ENCODE peak calls at places on chromosomes 2 and 18, in five cellular contexts. Q is sigmoid colon, M is heart left ventricle, C is spleen, T is uterus. Y is an unnamed sample.
A peak's percentile ranks its signal among the peaks of the same experiment; 100 is the strongest.

GRCh38 chr2:222622900-222623299 is 33.0 kb downstream of the FARSB start:
- DNase-seq in T (no peak), Q (no peak), C (no peak), M (no peak), Y (no peak)

GRCh38 chr2:129957891-129958290 is 21.6 kb upstream of the RAB6C start:
- DNase-seq in C (no peak), T (no peak), M (no peak), Q (no peak), Y (no peak)

GRCh38 chr2:39541011-39541930 is 104.2 kb upstream of the MAP4K3 start:
- DNase-seq in M (no peak), Q (no peak), C (no peak), T (no peak), Y (no peak)

GRCh38 chr18:48263913-48264506 is 145.2 kb downstream of the ZBTB7C start:
- DNase-seq in T (no peak), Q (no peak), C (no peak), M (no peak), Y (no peak)

GRCh38 chr2:99648115-99648850 is 158.5 kb upstream of the REV1 start:
- DNase-seq in C (no peak), M (no peak), Q (no peak), T (peak; percentile 33), Y (no peak)

GRCh38 chr18:65975536-65975935 is 224.7 kb downstream of the CDH7 start:
- DNase-seq in T (no peak), Q (no peak), M (no peak), C (no peak), Y (no peak)

GRCh38 chr2:40243581-40243980 is 208.3 kb downstream of the SLC8A1 start:
- DNase-seq in Q (no peak), M (no peak), T (no peak), C (no peak), Y (no peak)

GRCh38 chr2:145957929-145958328 is 1438.0 kb upstream of the ZEB2 start:
- DNase-seq in M (no peak), T (no peak), C (no peak), Q (no peak), Y (no peak)

GRCh38 chr2:208586516-208586915 is 179.9 kb downstream of the PTH2R start:
- DNase-seq in T (no peak), M (no peak), Q (no peak), C (no peak), Y (no peak)

GRCh38 chr2:15653806-15654726 is 62.4 kb downstream of the DDX1 start:
- DNase-seq in Q (no peak), C (no peak), T (no peak), M (no peak), Y (no peak)

GRCh38 chr2:153478289-153479261 is at the start of gene RPRM:
- DNase-seq in C (peak; percentile 90), M (peak; percentile 73), Q (peak; percentile 93), T (peak; percentile 89), Y (no peak)

GRCh38 chr18:7856733-7857132 is 289.6 kb downstream of the PTPRM start:
- DNase-seq in Q (no peak), T (no peak), C (no peak), M (no peak), Y (no peak)

GRCh38 chr2:241579281-241579680 is 20.7 kb downstream of the BOK start:
- DNase-seq in M (no peak), T (no peak), C (peak; percentile 16), Q (peak; percentile 46), Y (no peak)

GRCh38 chr2:215573495-215573894 is 137.6 kb upstream of the FN1 start:
- DNase-seq in Q (no peak), T (no peak), M (no peak), C (no peak), Y (no peak)

GRCh38 chr2:65073879-65074565 is 17.8 kb downstream of the CEP68 start:
- DNase-seq in T (no peak), C (no peak), M (no peak), Q (no peak), Y (no peak)

GRCh38 chr2:65077898-65078297 is 21.7 kb downstream of the CEP68 start:
- DNase-seq in M (no peak), T (no peak), Q (no peak), C (no peak), Y (no peak)

GRCh38 chr2:65076345-65076710 is 20.1 kb downstream of the CEP68 start:
- DNase-seq in Q (no peak), M (no peak), T (no peak), C (no peak), Y (no peak)

GRCh38 chr2:65075605-65076344 is 19.6 kb downstream of the CEP68 start:
- DNase-seq in T (no peak), M (no peak), Q (no peak), C (peak; percentile 66), Y (no peak)

GRCh38 chr2:65075176-65075575 is 19.0 kb downstream of the CEP68 start:
- DNase-seq in Q (no peak), M (no peak), T (no peak), C (no peak), Y (no peak)
- TF ChIP-seq POLR2A in Q (no peak), M (no peak), T (no peak), C (no peak), Y (no peak)

DNA sequence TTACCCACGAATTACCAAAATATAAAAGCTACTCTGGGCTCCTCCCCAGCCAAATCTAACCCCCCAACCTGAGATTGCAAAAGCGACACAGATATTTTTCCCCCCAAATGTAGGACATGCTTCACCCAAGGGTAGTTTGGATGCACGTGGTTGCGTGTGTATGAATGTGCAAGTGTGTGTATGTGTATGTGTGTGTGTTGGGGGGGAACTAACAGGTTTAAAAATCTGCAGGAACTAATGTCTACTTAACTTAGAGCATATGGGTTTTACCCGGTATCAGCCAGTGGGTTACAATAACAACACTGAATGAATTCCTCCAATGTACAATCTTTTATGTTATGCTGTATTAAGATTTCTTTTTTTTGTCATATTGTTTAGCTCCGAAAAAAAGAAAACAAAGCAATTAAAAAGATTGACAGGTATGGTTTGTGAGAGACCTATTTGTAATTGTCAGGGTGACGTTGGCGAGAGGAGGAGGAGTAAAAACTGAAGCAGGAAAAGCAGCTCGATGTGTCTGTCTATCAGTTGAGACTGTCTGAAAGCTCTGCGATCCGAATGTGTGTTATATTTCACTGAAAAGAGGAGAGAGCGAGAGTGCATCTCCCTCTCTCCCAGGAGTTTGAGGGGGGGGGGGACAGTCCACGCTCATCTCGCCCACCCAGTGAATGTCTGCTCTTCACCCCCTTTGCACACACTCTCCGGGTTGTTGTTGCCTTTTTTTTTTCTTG is at the start of gene TSHZ1:
- DNase-seq in T (peak; percentile 46), C (no peak), M (no peak), Q (peak; percentile 86), Y (peak; percentile 58)
- H3K4me1 ChIP-seq in T (peaks cover 7% of the 10 kb centered on the region), C (peaks cover 20% of the 10 kb centered on the region), M (peaks cover 57% of the 10 kb centered on the region), Q (peaks cover 39% of the 10 kb centered on the region), Y (peaks cover 3% of the 10 kb centered on the region)

GRCh38 chr2:8581601-8582041 is 100.2 kb upstream of the ID2 start:
- DNase-seq in T (no peak), M (no peak), C (peak; percentile 68), Q (no peak), Y (no peak)

GRCh38 chr2:8582191-8582849 is 99.5 kb upstream of the ID2 start:
- DNase-seq in T (no peak), Q (no peak), C (no peak), M (no peak), Y (no peak)

GRCh38 chr2:8584174-8585066 is 97.4 kb upstream of the ID2 start:
- DNase-seq in C (peak; percentile 84), T (no peak), Q (no peak), M (no peak), Y (no peak)

GRCh38 chr2:8582850-8583399 is 98.9 kb upstream of the ID2 start:
- DNase-seq in C (peak; percentile 80), Q (no peak), T (no peak), M (no peak), Y (no peak)

GRCh38 chr2:8583400-8584173 is 98.3 kb upstream of the ID2 start:
- DNase-seq in T (peak; percentile 78), M (peak; percentile 97), Q (peak; percentile 98), C (peak; percentile 98), Y (peak; percentile 86)
- TF ChIP-seq POLR2A in T (peak; percentile 32), M (no peak), Q (no peak), C (no peak), Y (no peak)

DNA sequence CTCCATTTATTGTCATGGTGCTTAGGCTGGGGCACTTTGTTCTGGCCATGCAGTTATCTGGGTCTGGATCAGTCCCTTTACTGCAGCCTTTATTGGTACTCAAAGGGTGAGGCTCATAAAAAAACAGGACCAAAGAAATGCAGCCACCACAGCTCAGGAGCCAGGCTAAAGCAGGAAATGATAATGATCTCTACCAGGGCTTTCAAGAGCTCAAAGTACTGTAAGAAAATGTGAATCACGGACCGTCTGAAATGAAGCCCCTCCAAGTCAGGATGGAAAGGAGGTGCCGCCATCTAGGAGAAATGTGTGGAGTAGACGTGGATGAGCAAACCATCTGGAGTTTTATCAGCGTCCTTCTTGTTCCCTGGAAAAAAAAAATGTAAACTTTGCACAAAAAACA is 162.4 kb upstream of the ZNF516 start:
- DNase-seq in Q (no peak), M (no peak), C (no peak), T (no peak), Y (no peak)
- H3K4me1 ChIP-seq in Q (no peaks in the 10 kb centered on the region), M (no peaks in the 10 kb centered on the region), C (no peaks in the 10 kb centered on the region), T (no peaks in the 10 kb centered on the region), Y (no peaks in the 10 kb centered on the region)

GRCh38 chr18:58526425-58527115 is 102.3 kb downstream of the ALPK2 start:
- DNase-seq in C (no peak), T (no peak), M (no peak), Q (no peak), Y (no peak)
- TF ChIP-seq POLR2A in C (no peak), T (no peak), M (no peak), Q (no peak), Y (no peak)

GRCh38 chr2:237692601-237693079 is 65.3 kb downstream of the LRRFIP1 start:
- DNase-seq in M (peak; percentile 73), T (peak; percentile 67), C (peak; percentile 91), Q (peak; percentile 85), Y (no peak)
- H3K4me1 ChIP-seq in M (peaks cover 87% of the 10 kb centered on the region), T (peaks cover 24% of the 10 kb centered on the region), C (peaks cover 60% of the 10 kb centered on the region), Q (peaks cover 69% of the 10 kb centered on the region), Y (peaks cover 9% of the 10 kb centered on the region)

GRCh38 chr2:148410899-148411298 is 233.7 kb upstream of the EPC2 start:
- DNase-seq in M (no peak), C (no peak), Q (no peak), T (no peak), Y (no peak)

GRCh38 chr2:148416248-148416647 is 228.3 kb upstream of the EPC2 start:
- DNase-seq in C (no peak), M (no peak), T (no peak), Q (no peak), Y (no peak)
- TF ChIP-seq POLR2A in C (no peak), M (no peak), T (no peak), Q (no peak), Y (no peak)

GRCh38 chr2:6353669-6354068 is 512.0 kb downstream of the CMPK2 start:
- DNase-seq in T (no peak), Q (no peak), C (no peak), M (no peak), Y (no peak)
- H3K4me1 ChIP-seq in T (no peaks in the 10 kb centered on the region), Q (no peaks in the 10 kb centered on the region), C (no peaks in the 10 kb centered on the region), M (no peaks in the 10 kb centered on the region), Y (no peaks in the 10 kb centered on the region)